ENCODE peak calls at places on chromosomes 4 and X, in six cellular contexts. W is NCI-H446 treated with DMSO at 0.1 percent for 48 hours, H is NCI-H226, P is Right ventricle myocardium superior, X is ovary, O is ecto neural progenitor cell. D is an unnamed sample.
A peak's percentile ranks its signal among the peaks of the same experiment; 100 is the strongest.

GRCh38 chr4:43763029-43763610 is 685.5 kb downstream of the KCTD8 start:
- DNase-seq in W (peak; percentile 82), H (no peak), P (no peak), X (no peak), O (no peak), D (no peak)

GRCh38 chr4:39047691-39048090 is 14.3 kb upstream of the KLHL5 start:
- DNase-seq in W (no peak), H (no peak), P (no peak), X (no peak), O (no peak), D (no peak)

GRCh38 chrX:130165181-130165702 is 399 bp downstream of the AIFM1 start:
- DNase-seq in W (peak; percentile 6), H (no peak), P (no peak), X (peak; percentile 64), O (no peak), D (no peak)

GRCh38 chr4:101163936-101164335 is 183.4 kb downstream of the PPP3CA start:
- DNase-seq in W (no peak), H (no peak), P (no peak), X (no peak), O (no peak), D (no peak)

GRCh38 chr4:81030617-81031388 is at the start of gene BMP3:
- DNase-seq in W (no peak), H (peak; percentile 16), P (peak; percentile 40), X (peak; percentile 38), O (peak; percentile 66), D (peak; percentile 79)

GRCh38 chrX:107849747-107850478 is 24.2 kb downstream of the MID2 start:
- DNase-seq in W (no peak), H (no peak), P (no peak), X (no peak), O (no peak), D (no peak)

GRCh38 chr4:173522160-173522873 is 7.7 kb downstream of the HAND2 start:
- DNase-seq in W (no peak), H (peak; percentile 69), P (peak; percentile 95), X (peak; percentile 93), O (peak; percentile 84), D (peak; percentile 62)

GRCh38 chr4:5024673-5025072 is 5.4 kb upstream of the CYTL1 start:
- DNase-seq in W (no peak), H (no peak), P (no peak), X (no peak), O (no peak), D (no peak)

GRCh38 chrX:150483576-150483975 is 84.8 kb upstream of the MTM1 start:
- DNase-seq in W (no peak), H (no peak), P (no peak), X (no peak), O (no peak), D (no peak)

GRCh38 chr4:78693777-78694456 is 82.2 kb upstream of the BMP2K start:
- DNase-seq in W (no peak), H (peak; percentile 8), P (peak; percentile 40), X (no peak), O (no peak), D (no peak)

GRCh38 chrX:13338985-13339384 is 19.1 kb upstream of the ATXN3L start:
- DNase-seq in W (no peak), H (no peak), P (no peak), X (no peak), O (no peak), D (no peak)

GRCh38 chr4:32824321-32824720 is 2104.2 kb downstream of the PCDH7 start:
- DNase-seq in W (no peak), H (peak; percentile 86), P (no peak), X (no peak), O (no peak), D (no peak)

GRCh38 chr4:73705056-73705432 is 35.3 kb upstream of the CXCL8 start:
- DNase-seq in W (no peak), H (peak; percentile 66), P (no peak), X (no peak), O (no peak), D (no peak)

GRCh38 chr4:76736434-76736833 is 161.5 kb downstream of the SOWAHB start:
- DNase-seq in W (no peak), H (no peak), P (no peak), X (no peak), O (no peak), D (no peak)

GRCh38 chr4:158090323-158090722 is 82.5 kb downstream of the GASK1B start:
- DNase-seq in W (peak; percentile 47), H (no peak), P (peak; percentile 39), X (peak; percentile 40), O (no peak), D (no peak)

GRCh38 chr4:27176400-27176799 is 315.8 kb downstream of the STIM2 start:
- DNase-seq in W (peak; percentile 38), H (no peak), P (no peak), X (no peak), O (peak; percentile 59), D (no peak)

GRCh38 chr4:15231265-15232091 is 196.4 kb upstream of the C1QTNF7 start:
- DNase-seq in W (peak; percentile 43), H (peak; percentile 58), P (peak; percentile 64), X (peak; percentile 92), O (peak; percentile 72), D (peak; percentile 73)